ENCODE peak calls at places on chromosomes 11 and 22, in four cellular contexts. V is NCI-H187; N is activated CD4-positive, alpha-beta T cell treated with anti-CD3 and anti-CD28 coated beads, Interleukin-2, amount 10 ng/mL, durations not matched to agents 7 days and 5 days; P is adrenal gland. O is an unnamed sample.

GRCh38 chr11:116190861-116191260 is 581.9 kb downstream of the BUD13 start:
- DNase-seq in V (no peak), N (no peak), P (no peak), O (no peak)

GRCh38 chr11:126267650-126268049 is 1.0 kb downstream of the SRPRA start:
- DNase-seq in V (no peak), N (no peak), P (peak; percentile 36), O (no peak)

GRCh38 chr11:7251836-7252682 is at the start of gene SYT9:
- DNase-seq in V (no peak), N (peak; percentile 25), P (peak; percentile 63), O (peak; percentile 5)

GRCh38 chr22:50490531-50491308 is 4.1 kb downstream of the MIOX start:
- DNase-seq in V (no peak), N (no peak), P (no peak), O (no peak)

GRCh38 chr11:16669799-16670415 is 68.5 kb upstream of the C11orf58 start:
- DNase-seq in V (no peak), N (no peak), P (no peak), O (no peak)

GRCh38 chr11:65576867-65577755 is 1.3 kb downstream of the EHBP1L1 start:
- DNase-seq in V (no peak), N (no peak), P (peak; percentile 79), O (peak; percentile 66)

GRCh38 chr11:6505577-6506240 is 8.6 kb downstream of the DNHD1 start:
- DNase-seq in V (peak; percentile 5), N (peak; percentile 50), P (no peak), O (peak; percentile 92)

GRCh38 chr22:50701076-50701419 is 28.4 kb downstream of the SHANK3 start:
- DNase-seq in V (no peak), N (no peak), P (no peak), O (no peak)

GRCh38 chr11:60182546-60183330 is at the start of gene MS4A6A:
- DNase-seq in V (no peak), N (no peak), P (no peak), O (no peak)

GRCh38 chr11:126434950-126435335 is 79.5 kb downstream of the ST3GAL4 start:
- DNase-seq in V (no peak), N (no peak), P (no peak), O (no peak)

GRCh38 chr22:42308887-42309468 is 38.5 kb upstream of the TCF20 start:
- DNase-seq in V (no peak), N (no peak), P (no peak), O (no peak)

GRCh38 chr11:9774591-9775392 is 110.9 kb downstream of the SWAP70 start:
- DNase-seq in V (no peak), N (no peak), P (no peak), O (peak; percentile 80)

GRCh38 chr11:122711831-122712378 is 56.4 kb downstream of the UBASH3B start:
- DNase-seq in V (no peak), N (no peak), P (no peak), O (no peak)